ENCODE peak calls at places on chromosomes 16 and 17, in ten cellular contexts. One of them, this sample, is unnamed.

GRCh38 chr17:7323731-7324437 is 5.3 kb downstream of the NEURL4 start:
- DNase-seq in adrenal gland: no peak
- DNase-seq in PC-3: peak
- DNase-seq in cardiac fibroblast: peak
- DNase-seq in brain microvascular endothelial cell: peak
- DNase-seq in astrocyte of the spinal cord: peak
- DNase-seq in AG10803: peak
- DNase-seq in endodermal cell: peak
- DNase-seq in A549: peak
- DNase-seq in AG04450: no peak
- DNase-seq in this sample: no peak

GRCh38 chr17:81810892-81811704 is 7.1 kb downstream of the GCGR start:
- DNase-seq in adrenal gland: no peak
- DNase-seq in PC-3: no peak
- DNase-seq in cardiac fibroblast: no peak
- DNase-seq in brain microvascular endothelial cell: no peak
- DNase-seq in astrocyte of the spinal cord: no peak
- DNase-seq in AG10803: no peak
- DNase-seq in endodermal cell: no peak
- DNase-seq in A549: no peak
- DNase-seq in AG04450: no peak
- DNase-seq in this sample: no peak

GRCh38 chr16:78775161-78775561 is 675.7 kb downstream of the WWOX start:
- DNase-seq in adrenal gland: no peak
- DNase-seq in PC-3: no peak
- DNase-seq in cardiac fibroblast: no peak
- DNase-seq in brain microvascular endothelial cell: no peak
- DNase-seq in astrocyte of the spinal cord: no peak
- DNase-seq in AG10803: no peak
- DNase-seq in endodermal cell: no peak
- DNase-seq in A549: no peak
- DNase-seq in AG04450: no peak
- DNase-seq in this sample: no peak

GRCh38 chr16:25966172-25967097 is 274.7 kb downstream of the HS3ST4 start:
- DNase-seq in adrenal gland: no peak
- DNase-seq in PC-3: no peak
- DNase-seq in cardiac fibroblast: no peak
- DNase-seq in brain microvascular endothelial cell: no peak
- DNase-seq in astrocyte of the spinal cord: no peak
- DNase-seq in AG10803: no peak
- DNase-seq in endodermal cell: no peak
- DNase-seq in A549: no peak
- DNase-seq in AG04450: no peak
- DNase-seq in this sample: no peak

GRCh38 chr16:28263305-28263704 is 29.0 kb upstream of the SBK1 start:
- DNase-seq in adrenal gland: no peak
- DNase-seq in PC-3: no peak
- DNase-seq in cardiac fibroblast: no peak
- DNase-seq in brain microvascular endothelial cell: no peak
- DNase-seq in astrocyte of the spinal cord: no peak
- DNase-seq in AG10803: no peak
- DNase-seq in endodermal cell: no peak
- DNase-seq in A549: no peak
- DNase-seq in AG04450: no peak
- DNase-seq in this sample: no peak

GRCh38 chr16:5615868-5616642 is 518.5 kb upstream of the EEF2KMT start:
- DNase-seq in adrenal gland: peak
- DNase-seq in PC-3: peak
- DNase-seq in cardiac fibroblast: no peak
- DNase-seq in brain microvascular endothelial cell: no peak
- DNase-seq in astrocyte of the spinal cord: peak
- DNase-seq in AG10803: no peak
- DNase-seq in endodermal cell: peak
- DNase-seq in A549: peak
- DNase-seq in AG04450: no peak
- DNase-seq in this sample: peak

GRCh38 chr16:50861926-50862325 is 120.0 kb downstream of the CYLD start:
- DNase-seq in adrenal gland: no peak
- DNase-seq in PC-3: peak
- DNase-seq in cardiac fibroblast: peak
- DNase-seq in brain microvascular endothelial cell: peak
- DNase-seq in astrocyte of the spinal cord: peak
- DNase-seq in AG10803: peak
- DNase-seq in endodermal cell: no peak
- DNase-seq in A549: peak
- DNase-seq in AG04450: peak
- DNase-seq in this sample: peak

GRCh38 chr17:17846003-17846402 is 9.2 kb upstream of the SREBF1 start:
- DNase-seq in adrenal gland: no peak
- DNase-seq in PC-3: no peak
- DNase-seq in cardiac fibroblast: no peak
- DNase-seq in brain microvascular endothelial cell: no peak
- DNase-seq in astrocyte of the spinal cord: no peak
- DNase-seq in AG10803: no peak
- DNase-seq in endodermal cell: peak
- DNase-seq in A549: no peak
- DNase-seq in AG04450: no peak
- DNase-seq in this sample: no peak

GRCh38 chr16:57516176-57516725 is 20.1 kb downstream of the CCDC102A start:
- DNase-seq in adrenal gland: no peak
- DNase-seq in PC-3: no peak
- DNase-seq in cardiac fibroblast: no peak
- DNase-seq in brain microvascular endothelial cell: no peak
- DNase-seq in astrocyte of the spinal cord: no peak
- DNase-seq in AG10803: no peak
- DNase-seq in endodermal cell: no peak
- DNase-seq in A549: no peak
- DNase-seq in AG04450: no peak
- DNase-seq in this sample: no peak

GRCh38 chr17:48542956-48543853 is 1.7 kb downstream of the HOXB2 start:
- DNase-seq in adrenal gland: no peak
- DNase-seq in PC-3: peak
- DNase-seq in cardiac fibroblast: peak
- DNase-seq in brain microvascular endothelial cell: peak
- DNase-seq in astrocyte of the spinal cord: peak
- DNase-seq in AG10803: no peak
- DNase-seq in endodermal cell: peak
- DNase-seq in A549: peak
- DNase-seq in AG04450: no peak
- DNase-seq in this sample: no peak

GRCh38 chr16:29745126-29745852 is 501 bp downstream of the C16orf54 start:
- DNase-seq in adrenal gland: no peak
- DNase-seq in PC-3: no peak
- DNase-seq in cardiac fibroblast: no peak
- DNase-seq in brain microvascular endothelial cell: no peak
- DNase-seq in astrocyte of the spinal cord: no peak
- DNase-seq in AG10803: no peak
- DNase-seq in endodermal cell: no peak
- DNase-seq in A549: no peak
- DNase-seq in AG04450: no peak
- DNase-seq in this sample: no peak
- H3K4me3 ChIP-seq in adrenal gland: no peak
- H3K4me3 ChIP-seq in PC-3: no peak
- H3K4me3 ChIP-seq in cardiac fibroblast: no peak
- H3K4me3 ChIP-seq in brain microvascular endothelial cell: no peak
- H3K4me3 ChIP-seq in astrocyte of the spinal cord: no peak
- H3K4me3 ChIP-seq in AG10803: no peak
- H3K4me3 ChIP-seq in endodermal cell: no peak
- H3K4me3 ChIP-seq in A549: no peak
- H3K4me3 ChIP-seq in AG04450: no peak
- H3K4me3 ChIP-seq in this sample: no peak

DNA sequence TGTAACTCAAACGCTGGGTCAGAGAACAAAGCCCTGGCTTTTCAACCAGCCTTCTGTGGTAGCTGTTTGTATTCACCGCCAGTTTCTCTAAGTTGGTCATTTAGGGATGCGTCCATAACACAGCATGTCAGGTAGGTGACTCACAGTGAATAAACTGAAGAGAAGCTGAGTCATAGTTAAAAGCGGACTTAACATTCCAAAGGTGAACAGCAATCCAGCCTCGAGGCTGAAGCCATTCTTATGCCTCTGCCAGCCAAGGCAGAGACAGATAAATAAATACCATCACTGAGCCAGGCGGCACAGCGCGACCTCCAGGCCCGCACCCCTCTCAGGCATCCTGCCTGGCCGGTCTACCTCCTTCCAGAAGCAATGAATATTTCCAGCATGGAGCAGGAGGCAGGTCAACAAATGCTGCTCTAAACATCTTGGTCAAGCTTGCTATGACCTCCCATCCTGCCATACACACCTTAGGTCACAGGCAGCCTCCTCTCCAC is 12.4 kb upstream of the CACNG4 start:
- DNase-seq in adrenal gland: no peak
- DNase-seq in PC-3: peak
- DNase-seq in cardiac fibroblast: peak
- DNase-seq in brain microvascular endothelial cell: peak
- DNase-seq in astrocyte of the spinal cord: peak
- DNase-seq in AG10803: peak
- DNase-seq in endodermal cell: peak
- DNase-seq in A549: peak
- DNase-seq in AG04450: peak
- DNase-seq in this sample: peak
- TF ChIP-seq CTCF in adrenal gland: no peak
- TF ChIP-seq CTCF in PC-3: no peak
- TF ChIP-seq CTCF in cardiac fibroblast: no peak
- TF ChIP-seq CTCF in brain microvascular endothelial cell: no peak
- TF ChIP-seq CTCF in astrocyte of the spinal cord: no peak
- TF ChIP-seq CTCF in AG10803: no peak
- TF ChIP-seq CTCF in endodermal cell: no peak
- TF ChIP-seq CTCF in A549: no peak
- TF ChIP-seq CTCF in AG04450: no peak
- TF ChIP-seq CTCF in this sample: no peak

GRCh38 chr16:31105677-31106213 is 2.4 kb upstream of the BCKDK start:
- DNase-seq in adrenal gland: peak
- DNase-seq in PC-3: peak
- DNase-seq in cardiac fibroblast: peak
- DNase-seq in brain microvascular endothelial cell: peak
- DNase-seq in astrocyte of the spinal cord: peak
- DNase-seq in AG10803: peak
- DNase-seq in endodermal cell: peak
- DNase-seq in A549: peak
- DNase-seq in AG04450: no peak
- DNase-seq in this sample: no peak

GRCh38 chr16:31106509-31107464 is 1.4 kb upstream of the BCKDK start:
- DNase-seq in adrenal gland: peak
- DNase-seq in PC-3: no peak
- DNase-seq in cardiac fibroblast: no peak
- DNase-seq in brain microvascular endothelial cell: no peak
- DNase-seq in astrocyte of the spinal cord: no peak
- DNase-seq in AG10803: no peak
- DNase-seq in endodermal cell: no peak
- DNase-seq in A549: no peak
- DNase-seq in AG04450: no peak
- DNase-seq in this sample: no peak

GRCh38 chr16:31108794-31109558 is 790 bp downstream of the BCKDK start:
- DNase-seq in adrenal gland: peak
- DNase-seq in PC-3: no peak
- DNase-seq in cardiac fibroblast: no peak
- DNase-seq in brain microvascular endothelial cell: no peak
- DNase-seq in astrocyte of the spinal cord: no peak
- DNase-seq in AG10803: no peak
- DNase-seq in endodermal cell: no peak
- DNase-seq in A549: no peak
- DNase-seq in AG04450: no peak
- DNase-seq in this sample: no peak

GRCh38 chr16:31108035-31108793 is at the start of gene BCKDK:
- DNase-seq in adrenal gland: peak
- DNase-seq in PC-3: peak
- DNase-seq in cardiac fibroblast: peak
- DNase-seq in brain microvascular endothelial cell: peak
- DNase-seq in astrocyte of the spinal cord: peak
- DNase-seq in AG10803: peak
- DNase-seq in endodermal cell: peak
- DNase-seq in A549: peak
- DNase-seq in AG04450: no peak
- DNase-seq in this sample: no peak

DNA sequence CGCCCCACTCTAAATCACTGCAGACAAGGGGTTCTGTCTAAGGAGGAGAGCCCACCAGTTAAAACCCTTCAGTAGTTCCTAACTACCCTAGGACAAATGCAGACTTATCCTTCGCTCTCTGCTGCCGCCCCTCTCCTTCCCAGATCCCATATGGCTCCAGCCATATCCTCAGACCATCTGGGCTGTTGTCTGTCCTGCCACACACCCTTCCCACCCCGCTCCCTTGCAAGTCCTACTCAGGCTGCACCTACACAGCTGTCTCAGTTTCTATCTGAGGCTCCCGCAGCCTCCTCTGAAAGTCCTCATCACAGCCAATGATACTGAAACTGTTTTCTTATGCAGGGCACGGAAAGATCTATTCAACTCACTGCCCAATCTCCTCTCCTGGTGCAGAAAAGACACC is 720 bp upstream of the BCKDK start:
- DNase-seq in adrenal gland: no peak
- DNase-seq in PC-3: no peak
- DNase-seq in cardiac fibroblast: no peak
- DNase-seq in brain microvascular endothelial cell: no peak
- DNase-seq in astrocyte of the spinal cord: no peak
- DNase-seq in AG10803: no peak
- DNase-seq in endodermal cell: no peak
- DNase-seq in A549: no peak
- DNase-seq in AG04450: no peak
- DNase-seq in this sample: no peak
- H3K4me3 ChIP-seq in adrenal gland: no peak
- H3K4me3 ChIP-seq in PC-3: no peak
- H3K4me3 ChIP-seq in cardiac fibroblast: no peak
- H3K4me3 ChIP-seq in brain microvascular endothelial cell: no peak
- H3K4me3 ChIP-seq in astrocyte of the spinal cord: no peak
- H3K4me3 ChIP-seq in AG10803: no peak
- H3K4me3 ChIP-seq in endodermal cell: peak
- H3K4me3 ChIP-seq in A549: no peak
- H3K4me3 ChIP-seq in AG04450: no peak
- H3K4me3 ChIP-seq in this sample: peak

DNA sequence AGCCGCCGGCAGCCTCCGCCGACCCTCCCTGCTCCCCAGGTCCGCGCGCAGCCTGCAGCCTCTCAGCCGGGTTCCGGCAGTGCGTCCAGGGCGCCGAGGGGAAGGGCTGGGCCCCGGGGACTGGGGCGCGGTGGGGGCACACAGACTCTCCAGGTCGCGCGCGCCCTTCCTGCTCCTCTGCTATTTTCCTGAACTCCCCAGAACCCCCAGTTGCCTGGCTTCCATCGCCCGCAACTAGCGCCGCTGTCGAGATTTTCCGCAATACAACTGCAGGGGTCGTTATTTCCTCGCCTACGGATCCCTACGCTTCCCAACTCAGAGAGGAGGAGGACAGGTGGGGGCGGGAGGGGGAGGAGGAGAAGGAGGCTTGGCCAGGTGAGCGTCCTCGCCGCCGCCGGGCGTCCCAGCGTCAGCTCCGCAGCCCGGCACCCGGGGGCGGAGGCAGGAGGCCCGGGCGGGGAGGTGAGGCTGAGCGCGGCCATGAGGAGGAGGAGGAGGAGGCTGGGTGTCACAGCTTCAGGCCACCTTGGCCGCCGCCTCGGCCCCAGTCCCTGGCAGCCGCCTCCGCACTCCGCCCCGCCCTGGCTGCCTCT is at the start of gene CA10:
- DNase-seq in adrenal gland: no peak
- DNase-seq in PC-3: no peak
- DNase-seq in cardiac fibroblast: no peak
- DNase-seq in brain microvascular endothelial cell: no peak
- DNase-seq in astrocyte of the spinal cord: no peak
- DNase-seq in AG10803: no peak
- DNase-seq in endodermal cell: peak
- DNase-seq in A549: no peak
- DNase-seq in AG04450: no peak
- DNase-seq in this sample: no peak
- TF ChIP-seq CTCF in adrenal gland: no peak
- TF ChIP-seq CTCF in PC-3: no peak
- TF ChIP-seq CTCF in cardiac fibroblast: no peak
- TF ChIP-seq CTCF in brain microvascular endothelial cell: no peak
- TF ChIP-seq CTCF in astrocyte of the spinal cord: no peak
- TF ChIP-seq CTCF in AG10803: no peak
- TF ChIP-seq CTCF in endodermal cell: peak
- TF ChIP-seq CTCF in A549: no peak
- TF ChIP-seq CTCF in AG04450: no peak
- TF ChIP-seq CTCF in this sample: no peak